ENCODE peak calls at places on chromosome 17, in seven cellular contexts. Q is stomach, X is endodermal cell, H is GM10248, M is heart right ventricle, G is tibial nerve, I is prostate gland. E is an unnamed sample.

GRCh38 chr17:63843387-63844292 is 1.2 kb upstream of the SMARCD2 start:
- DNase-seq in Q (peak), X (no peak), H (peak), M (peak), G (peak), I (peak), E (no peak)

GRCh38 chr17:10870651-10871050 is 32.8 kb upstream of the PIRT start:
- DNase-seq in Q (no peak), X (no peak), H (no peak), M (no peak), G (no peak), I (no peak), E (no peak)

GRCh38 chr17:78923660-78924453 is 1.3 kb downstream of the TIMP2 start:
- DNase-seq in Q (peak), X (peak), H (peak), M (peak), G (peak), I (peak), E (no peak)

GRCh38 chr17:72120878-72121163 is at the start of gene SOX9:
- DNase-seq in Q (peak), X (peak), H (peak), M (peak), G (peak), I (peak), E (no peak)

GRCh38 chr17:58330544-58330996 is 2.0 kb upstream of the TSPOAP1 start:
- DNase-seq in Q (no peak), X (no peak), H (no peak), M (no peak), G (no peak), I (no peak), E (no peak)

GRCh38 chr17:17700251-17700969 is 19.2 kb downstream of the RAI1 start:
- DNase-seq in Q (peak), X (peak), H (no peak), M (no peak), G (no peak), I (no peak), E (no peak)

GRCh38 chr17:69213059-69213813 is 15.4 kb downstream of the ABCA10 start:
- DNase-seq in Q (no peak), X (peak), H (no peak), M (no peak), G (no peak), I (no peak), E (no peak)

GRCh38 chr17:42429726-42430464 is 6.8 kb upstream of the CAVIN1 start:
- DNase-seq in Q (no peak), X (peak), H (no peak), M (no peak), G (no peak), I (no peak), E (no peak)

GRCh38 chr17:41653421-41654133 is 29.2 kb upstream of the KRT17 start:
- DNase-seq in Q (no peak), X (no peak), H (no peak), M (no peak), G (no peak), I (no peak), E (no peak)

GRCh38 chr17:44382917-44383316 is 6.5 kb downstream of the ITGA2B start:
- DNase-seq in Q (no peak), X (no peak), H (no peak), M (no peak), G (no peak), I (no peak), E (no peak)

GRCh38 chr17:2122641-2123302 is 67.9 kb downstream of the HIC1 start:
- DNase-seq in Q (peak), X (peak), H (peak), M (peak), G (peak), I (peak), E (no peak)

GRCh38 chr17:73096866-73097265 is 4.4 kb upstream of the SLC39A11 start:
- DNase-seq in Q (no peak), X (no peak), H (no peak), M (no peak), G (no peak), I (no peak), E (no peak)

GRCh38 chr17:70168979-70169706 is at the start of gene KCNJ2:
- DNase-seq in Q (peak), X (peak), H (peak), M (peak), G (peak), I (peak), E (peak)

GRCh38 chr17:9985622-9986021 is 80.6 kb upstream of the RCVRN start:
- DNase-seq in Q (no peak), X (no peak), H (no peak), M (no peak), G (no peak), I (no peak), E (no peak)

GRCh38 chr17:33072421-33073175 is 81.0 kb downstream of the SPACA3 start:
- DNase-seq in Q (no peak), X (no peak), H (no peak), M (no peak), G (no peak), I (no peak), E (no peak)

GRCh38 chr17:79811036-79811887 is 14.4 kb upstream of the CBX8 start:
- DNase-seq in Q (no peak), X (peak), H (peak), M (no peak), G (no peak), I (no peak), E (no peak)

GRCh38 chr17:53892222-53892621 is 69.5 kb downstream of the KIF2B start:
- DNase-seq in Q (no peak), X (no peak), H (no peak), M (no peak), G (no peak), I (no peak), E (no peak)

GRCh38 chr17:8857919-8858318 is 9.6 kb downstream of the PIK3R6 start:
- DNase-seq in Q (no peak), X (peak), H (peak), M (peak), G (no peak), I (no peak), E (no peak)

GRCh38 chr17:44543213-44543904 is 13.9 kb upstream of the FZD2 start:
- DNase-seq in Q (no peak), X (peak), H (no peak), M (no peak), G (no peak), I (no peak), E (no peak)

GRCh38 chr17:382644-383533 is 30.3 kb upstream of the RPH3AL start:
- DNase-seq in Q (no peak), X (peak), H (no peak), M (peak), G (peak), I (peak), E (no peak)

GRCh38 chr17:75558666-75559530 is 28.7 kb upstream of the MYO15B start:
- DNase-seq in Q (peak), X (no peak), H (no peak), M (no peak), G (no peak), I (no peak), E (no peak)

GRCh38 chr17:72763981-72764380 is 328.5 kb downstream of the SLC39A11 start:
- DNase-seq in Q (no peak), X (peak), H (no peak), M (no peak), G (no peak), I (no peak), E (no peak)

GRCh38 chr17:71349908-71350600 is 770.8 kb upstream of the SOX9 start:
- DNase-seq in Q (no peak), X (no peak), H (no peak), M (no peak), G (no peak), I (no peak), E (no peak)

GRCh38 chr17:77438241-77439204 is 297.8 kb downstream of the SEC14L1 start:
- DNase-seq in Q (no peak), X (no peak), H (no peak), M (no peak), G (no peak), I (no peak), E (no peak)

GRCh38 chr17:82244413-82245140 is 15.7 kb downstream of the SLC16A3 start:
- DNase-seq in Q (no peak), X (peak), H (no peak), M (no peak), G (no peak), I (no peak), E (no peak)

GRCh38 chr17:4891405-4892062 is 7.8 kb upstream of the C17orf107 start:
- DNase-seq in Q (no peak), X (no peak), H (no peak), M (no peak), G (no peak), I (no peak), E (no peak)

GRCh38 chr17:58875261-58875660 is 119.6 kb downstream of the PPM1E start:
- DNase-seq in Q (no peak), X (no peak), H (peak), M (no peak), G (no peak), I (no peak), E (no peak)

GRCh38 chr17:1978396-1978962 is 46.7 kb downstream of the RTN4RL1 start:
- DNase-seq in Q (no peak), X (no peak), H (no peak), M (no peak), G (no peak), I (no peak), E (no peak)

GRCh38 chr17:6893382-6894205 is 62.1 kb upstream of the TEKT1 start:
- DNase-seq in Q (no peak), X (peak), H (no peak), M (no peak), G (no peak), I (no peak), E (no peak)

DNA sequence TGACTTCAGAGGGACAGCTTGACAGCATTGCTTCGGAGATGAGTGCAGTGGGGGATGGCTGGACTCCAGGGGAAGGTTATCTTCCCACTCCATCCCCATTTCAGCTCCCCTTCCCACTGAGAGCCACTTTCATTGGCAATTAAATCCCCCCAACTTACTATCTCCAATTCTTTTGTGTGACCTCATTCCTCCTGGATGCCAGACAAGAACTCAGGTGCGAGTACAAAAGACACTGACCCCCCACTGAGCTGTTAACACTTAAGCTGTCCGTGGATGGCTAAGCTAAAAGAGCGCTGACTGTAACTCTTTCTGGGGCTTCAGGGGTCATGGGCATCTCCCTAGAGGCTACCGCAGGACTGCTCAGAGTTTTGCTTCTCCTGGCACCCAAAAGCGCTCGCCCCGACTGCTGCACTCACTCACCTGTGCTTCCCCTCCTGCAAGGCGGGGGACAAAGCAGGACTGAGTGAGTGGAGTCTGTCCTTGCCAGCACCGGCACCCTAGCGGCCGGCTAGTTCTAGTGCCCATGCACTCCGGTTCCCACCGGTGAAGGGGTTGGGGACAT is 44.8 kb upstream of the FBXO47 start:
- DNase-seq in Q (no peak), X (peak), H (no peak), M (no peak), G (no peak), I (no peak), E (no peak)
- TF ChIP-seq CTCF in Q (no peak), X (peak), H (no peak), M (no peak), G (no peak), I (no peak), E (no peak)

GRCh38 chr17:50272246-50272645 is 2.0 kb upstream of the TMEM92 start:
- DNase-seq in Q (no peak), X (peak), H (no peak), M (no peak), G (no peak), I (no peak), E (no peak)

GRCh38 chr17:50268632-50269287 is 5.5 kb upstream of the TMEM92 start:
- DNase-seq in Q (peak), X (peak), H (no peak), M (no peak), G (no peak), I (no peak), E (no peak)

GRCh38 chr17:50271173-50271750 is 3.0 kb upstream of the TMEM92 start:
- DNase-seq in Q (no peak), X (no peak), H (no peak), M (no peak), G (no peak), I (no peak), E (no peak)

GRCh38 chr17:50269477-50270429 is 4.5 kb upstream of the TMEM92 start:
- DNase-seq in Q (peak), X (peak), H (peak), M (peak), G (peak), I (peak), E (peak)

GRCh38 chr17:50270430-50271172 is 3.7 kb upstream of the TMEM92 start:
- DNase-seq in Q (peak), X (no peak), H (no peak), M (no peak), G (peak), I (no peak), E (no peak)
- TF ChIP-seq CTCF in Q (peak), X (no peak), H (no peak), M (no peak), G (no peak), I (no peak), E (no peak)

DNA sequence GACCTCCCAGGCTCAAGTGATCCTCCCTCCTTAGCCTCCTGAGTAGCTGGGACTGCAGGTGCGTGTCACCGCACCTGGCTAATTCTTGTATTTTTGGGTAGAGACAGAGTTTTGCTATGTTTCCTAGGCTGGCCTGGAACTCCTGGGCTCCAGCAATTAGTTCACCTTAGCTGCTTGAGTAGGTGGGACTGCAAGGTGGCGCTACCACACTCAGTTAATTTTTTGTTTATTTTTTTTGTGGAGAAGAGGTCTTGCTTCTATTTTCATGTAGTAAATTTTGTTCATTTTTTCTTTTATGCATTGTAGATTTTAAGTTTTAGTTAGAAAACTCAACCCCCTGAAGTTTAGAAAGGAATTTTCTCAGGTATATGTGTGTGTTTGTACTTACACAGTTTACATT is 21.7 kb downstream of the RNF135 start:
- DNase-seq in Q (no peak), X (peak), H (no peak), M (no peak), G (no peak), I (no peak), E (no peak)
- TF ChIP-seq CTCF in Q (no peak), X (peak), H (no peak), M (no peak), G (no peak), I (no peak), E (no peak)

GRCh38 chr17:35748979-35749378 is 4.1 kb downstream of the GAS2L2 start:
- DNase-seq in Q (no peak), X (no peak), H (no peak), M (no peak), G (no peak), I (no peak), E (no peak)

GRCh38 chr17:35748323-35748960 is 4.6 kb downstream of the GAS2L2 start:
- DNase-seq in Q (peak), X (no peak), H (no peak), M (no peak), G (no peak), I (no peak), E (no peak)

GRCh38 chr17:35746956-35747355 is 6.1 kb downstream of the GAS2L2 start:
- DNase-seq in Q (no peak), X (no peak), H (no peak), M (no peak), G (no peak), I (no peak), E (no peak)

GRCh38 chr17:35745749-35746320 is 7.2 kb downstream of the GAS2L2 start:
- DNase-seq in Q (no peak), X (no peak), H (no peak), M (no peak), G (no peak), I (no peak), E (no peak)

GRCh38 chr17:35747540-35748017 is 5.5 kb downstream of the GAS2L2 start:
- DNase-seq in Q (peak), X (peak), H (peak), M (peak), G (peak), I (peak), E (peak)
- TF ChIP-seq CTCF in Q (peak), X (peak), H (peak), M (peak), G (peak), I (peak), E (peak)

GRCh38 chr17:67833946-67834631 is 8.8 kb downstream of the BPTF start:
- DNase-seq in Q (no peak), X (peak), H (no peak), M (no peak), G (no peak), I (no peak), E (no peak)
- TF ChIP-seq CTCF in Q (no peak), X (peak), H (no peak), M (no peak), G (no peak), I (no peak), E (no peak)

DNA sequence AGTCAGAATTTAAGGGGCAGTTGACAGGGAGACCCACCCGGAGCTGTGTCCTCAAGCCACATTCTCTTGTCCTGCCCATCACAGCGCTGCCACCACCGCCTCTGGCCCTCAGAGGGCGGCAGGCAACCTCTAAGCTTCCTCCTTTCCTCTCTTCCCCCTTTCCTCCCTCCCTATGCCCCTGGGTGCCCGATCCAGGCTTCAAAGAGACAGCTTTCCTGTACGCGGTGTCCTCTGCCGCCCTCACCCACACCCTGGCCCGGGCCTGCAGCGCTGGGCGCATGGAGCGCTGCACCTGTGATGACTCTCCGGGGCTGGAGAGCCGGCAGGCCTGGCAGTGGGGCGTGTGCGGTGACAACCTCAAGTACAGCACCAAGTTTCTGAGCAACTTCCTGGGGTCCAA is 23.5 kb downstream of the WNT9B start:
- DNase-seq in Q (no peak), X (peak), H (no peak), M (no peak), G (no peak), I (no peak), E (no peak)
- TF ChIP-seq CTCF in Q (no peak), X (peak), H (no peak), M (no peak), G (no peak), I (no peak), E (no peak)

GRCh38 chr17:57085448-57086068 is 512 bp downstream of the AKAP1 start:
- DNase-seq in Q (peak), X (peak), H (peak), M (peak), G (peak), I (no peak), E (no peak)

GRCh38 chr17:57088298-57088697 is 3.3 kb downstream of the AKAP1 start:
- DNase-seq in Q (no peak), X (no peak), H (no peak), M (no peak), G (no peak), I (no peak), E (no peak)

GRCh38 chr17:57086069-57086930 is 1.3 kb downstream of the AKAP1 start:
- DNase-seq in Q (peak), X (peak), H (peak), M (no peak), G (no peak), I (no peak), E (no peak)

GRCh38 chr17:57084361-57084801 is 665 bp upstream of the AKAP1 start:
- DNase-seq in Q (no peak), X (no peak), H (no peak), M (no peak), G (no peak), I (no peak), E (no peak)

GRCh38 chr17:57084802-57085447 is at the start of gene AKAP1:
- DNase-seq in Q (peak), X (peak), H (peak), M (peak), G (peak), I (peak), E (peak)
- TF ChIP-seq CTCF in Q (peak), X (peak), H (peak), M (peak), G (peak), I (no peak), E (no peak)

GRCh38 chr17:20008242-20009051 is 712 bp upstream of the SPECC1 start:
- DNase-seq in Q (no peak), X (peak), H (peak), M (peak), G (no peak), I (no peak), E (peak)

GRCh38 chr17:20010099-20010863 is 1.1 kb downstream of the SPECC1 start:
- DNase-seq in Q (peak), X (peak), H (no peak), M (peak), G (peak), I (peak), E (no peak)

GRCh38 chr17:20009302-20010098 is at the start of gene SPECC1:
- DNase-seq in Q (peak), X (peak), H (peak), M (peak), G (peak), I (peak), E (peak)

GRCh38 chr17:20010886-20011402 is 1.8 kb downstream of the SPECC1 start:
- DNase-seq in Q (no peak), X (no peak), H (no peak), M (no peak), G (no peak), I (no peak), E (no peak)

GRCh38 chr17:20009052-20009301 is 182 bp upstream of the SPECC1 start:
- DNase-seq in Q (no peak), X (no peak), H (no peak), M (no peak), G (no peak), I (no peak), E (no peak)
- TF ChIP-seq CTCF in Q (no peak), X (no peak), H (no peak), M (no peak), G (no peak), I (no peak), E (no peak)

GRCh38 chr17:12342609-12343248 is 322.1 kb downstream of the MAP2K4 start:
- DNase-seq in Q (peak), X (peak), H (peak), M (no peak), G (no peak), I (no peak), E (no peak)
- TF ChIP-seq CTCF in Q (peak), X (peak), H (peak), M (peak), G (no peak), I (no peak), E (no peak)

E was measured in omental fat pad.